ENCODE peak calls at places on chromosomes 11 and 22, in four cellular contexts. E is fibroblast of pulmonary artery, M is HCT116, P is AG04450. L is an unnamed sample.
A peak's percentile ranks its signal among the peaks of the same experiment; 100 is the strongest.

GRCh38 chr11:133501643-133502535 is 30.4 kb downstream of the OPCML start:
- DNase-seq in P (no peak), E (no peak), M (no peak), L (no peak)

GRCh38 chr11:14249121-14249963 is 109.6 kb downstream of the RRAS2 start:
- DNase-seq in P (peak; percentile 15), E (peak; percentile 70), M (peak; percentile 27), L (peak; percentile 75)

GRCh38 chr11:65298655-65299179 is 15.9 kb upstream of the CDC42EP2 start:
- DNase-seq in P (no peak), M (no peak), E (peak; percentile 85), L (peak; percentile 80)

GRCh38 chr22:49206281-49206680 is 621.4 kb downstream of the BRD1 start:
- DNase-seq in E (no peak), M (no peak), P (no peak), L (no peak)

GRCh38 chr11:5928269-5928668 is 13.8 kb upstream of the OR56A3 start:
- DNase-seq in P (no peak), E (no peak), M (no peak), L (no peak)

GRCh38 chr22:31933406-31933805 is 10.9 kb upstream of the YWHAH start:
- DNase-seq in P (no peak), M (no peak), E (no peak), L (no peak)

GRCh38 chr11:134282121-134283045 is 6.2 kb downstream of the GLB1L3 start:
- DNase-seq in E (no peak), P (no peak), M (no peak), L (no peak)

GRCh38 chr22:21714059-21714770 is 21.4 kb downstream of the YPEL1 start:
- DNase-seq in M (no peak), P (no peak), E (no peak), L (no peak)

GRCh38 chr22:38802671-38803121 is 8.8 kb upstream of the DNAL4 start:
- DNase-seq in P (peak; percentile 85), M (peak; percentile 62), E (peak; percentile 95), L (peak; percentile 98)

GRCh38 chr11:23494981-23495380 is 634.7 kb upstream of the CCDC179 start:
- DNase-seq in P (no peak), E (no peak), M (no peak), L (no peak)

GRCh38 chr22:23222875-23223565 is 42.7 kb downstream of the BCR start:
- DNase-seq in E (no peak), M (no peak), P (no peak), L (no peak)

GRCh38 chr11:45071232-45071631 is 75.2 kb upstream of the PRDM11 start:
- DNase-seq in P (no peak), M (no peak), E (no peak), L (no peak)

GRCh38 chr11:100752371-100753073 is 65.4 kb downstream of the ARHGAP42 start:
- DNase-seq in P (no peak), M (no peak), E (no peak), L (no peak)

GRCh38 chr11:93869830-93870229 is 19.4 kb upstream of the VSTM5 start:
- DNase-seq in E (no peak), P (no peak), M (no peak), L (no peak)

GRCh38 chr11:99979052-99979451 is 708.0 kb upstream of the ARHGAP42 start:
- DNase-seq in E (no peak), P (no peak), M (no peak), L (no peak)

GRCh38 chr22:33465554-33465953 is 407.4 kb upstream of the SYN3 start:
- DNase-seq in M (no peak), P (no peak), E (no peak), L (no peak)

GRCh38 chr11:6458352-6458751 is 15.4 kb downstream of the TRIM3 start:
- DNase-seq in P (no peak), M (no peak), E (no peak), L (no peak)

GRCh38 chr22:32413715-32414114 is 1.7 kb upstream of the RTCB start:
- DNase-seq in M (peak; percentile 27), P (peak; percentile 6), E (peak; percentile 45), L (peak; percentile 62)

GRCh38 chr11:67468509-67468834 is 579 bp downstream of the TMEM134 start:
- DNase-seq in M (no peak), E (no peak), P (no peak), L (no peak)

GRCh38 chr11:3807856-3808845 is at the start of gene PGAP2:
- DNase-seq in P (no peak), E (peak; percentile 55), M (peak; percentile 61), L (peak; percentile 78)

GRCh38 chr11:78038697-78039313 is 15.7 kb upstream of the KCTD14 start:
- DNase-seq in P (no peak), E (peak; percentile 66), M (no peak), L (no peak)

GRCh38 chr11:31355817-31356216 is 13.7 kb downstream of the DCDC1 start:
- DNase-seq in P (no peak), E (no peak), M (no peak), L (no peak)

GRCh38 chr22:44307509-44308169 is 5.1 kb downstream of the SHISAL1 start:
- DNase-seq in P (no peak), M (no peak), E (no peak), L (no peak)

GRCh38 chr11:113789675-113790320 is 10.2 kb downstream of the CLDN25 start:
- DNase-seq in M (no peak), P (no peak), E (no peak), L (no peak)

GRCh38 chr11:113417428-113417827 is 29.8 kb downstream of the ANKK1 start:
- DNase-seq in P (no peak), M (no peak), E (no peak), L (no peak)

GRCh38 chr11:30919389-30920172 is 333.4 kb upstream of the MPPED2 start:
- DNase-seq in E (no peak), P (no peak), M (no peak), L (no peak)

GRCh38 chr11:12865871-12866595 is 143.1 kb upstream of the RASSF10 start:
- DNase-seq in E (no peak), P (no peak), M (no peak), L (no peak)

GRCh38 chr11:46664612-46665011 is 35.8 kb downstream of the ARHGAP1 start:
- DNase-seq in E (no peak), P (no peak), M (no peak), L (no peak)

GRCh38 chr11:13009921-13010736 is 1.0 kb downstream of the RASSF10 start:
- DNase-seq in E (no peak), P (no peak), M (no peak), L (peak; percentile 45)

GRCh38 chr11:33970984-33971466 is 79.1 kb upstream of the LMO2 start:
- DNase-seq in E (peak; percentile 80), M (peak; percentile 64), P (peak; percentile 4), L (peak; percentile 31)

GRCh38 chr11:76120513-76121081 is 85.7 kb downstream of the WNT11 start:
- DNase-seq in P (no peak), E (peak; percentile 37), M (no peak), L (no peak)

GRCh38 chr11:75475767-75476650 is 43.0 kb upstream of the KLHL35 start:
- DNase-seq in P (no peak), M (no peak), E (peak; percentile 54), L (peak; percentile 60)

GRCh38 chr22:24492391-24492790 is 2.7 kb upstream of the UPB1 start:
- DNase-seq in E (peak; percentile 24), P (no peak), M (no peak), L (no peak)

GRCh38 chr22:19597399-19597735 is 73.2 kb upstream of the CLDN5 start:
- DNase-seq in P (no peak), M (no peak), E (no peak), L (no peak)

GRCh38 chr11:11731311-11732083 is 109.7 kb upstream of the GALNT18 start:
- DNase-seq in M (peak; percentile 68), E (peak; percentile 4), P (peak; percentile 6), L (peak; percentile 51)

DNA sequence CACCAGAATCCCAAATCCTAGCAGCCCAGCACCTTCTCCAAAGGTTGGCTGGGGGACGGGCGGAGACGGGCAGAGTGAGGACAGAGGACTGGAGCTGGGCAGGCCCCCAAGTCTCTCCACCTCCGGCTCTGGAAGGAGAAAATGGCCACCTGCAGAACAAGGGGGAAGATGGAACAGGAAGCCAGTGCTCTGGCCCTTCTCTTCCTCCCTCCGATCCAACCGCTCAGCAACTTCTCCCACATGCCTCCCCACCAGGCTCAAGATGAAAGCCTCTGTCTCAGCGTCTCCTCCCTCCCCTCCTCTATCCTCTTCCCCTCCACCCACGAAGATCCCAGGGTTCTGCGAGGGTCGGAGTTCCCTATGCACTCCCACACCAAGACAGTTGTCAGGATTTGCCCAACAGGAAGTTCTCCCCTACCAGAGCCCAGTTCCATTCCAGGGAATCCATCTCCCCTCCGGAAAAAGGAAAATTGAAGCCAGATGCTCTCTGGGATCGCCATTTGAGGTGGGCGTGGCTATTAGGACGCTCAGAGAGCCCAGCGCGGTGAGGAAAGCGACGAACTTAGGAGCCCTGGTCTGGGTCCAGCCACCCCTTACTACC is 20.0 kb downstream of the ADA2 start:
- DNase-seq in M (no peak), E (peak; percentile 64), P (no peak), L (peak; percentile 80)
- H3K4me3 ChIP-seq in M (no peak overlapping the region), E (peak overlapping the region; percentile 34), P (peak overlapping the region; percentile 31), L (peak overlapping the region; percentile 24)

GRCh38 chr11:60625262-60625661 is 74.2 kb upstream of the MS4A8 start:
- DNase-seq in P (no peak), E (peak; percentile 17), M (peak; percentile 53), L (peak; percentile 21)
- TF ChIP-seq CTCF in P (no peak), E (peak; percentile 5), M (peak; percentile 66), L (no peak)

DNA sequence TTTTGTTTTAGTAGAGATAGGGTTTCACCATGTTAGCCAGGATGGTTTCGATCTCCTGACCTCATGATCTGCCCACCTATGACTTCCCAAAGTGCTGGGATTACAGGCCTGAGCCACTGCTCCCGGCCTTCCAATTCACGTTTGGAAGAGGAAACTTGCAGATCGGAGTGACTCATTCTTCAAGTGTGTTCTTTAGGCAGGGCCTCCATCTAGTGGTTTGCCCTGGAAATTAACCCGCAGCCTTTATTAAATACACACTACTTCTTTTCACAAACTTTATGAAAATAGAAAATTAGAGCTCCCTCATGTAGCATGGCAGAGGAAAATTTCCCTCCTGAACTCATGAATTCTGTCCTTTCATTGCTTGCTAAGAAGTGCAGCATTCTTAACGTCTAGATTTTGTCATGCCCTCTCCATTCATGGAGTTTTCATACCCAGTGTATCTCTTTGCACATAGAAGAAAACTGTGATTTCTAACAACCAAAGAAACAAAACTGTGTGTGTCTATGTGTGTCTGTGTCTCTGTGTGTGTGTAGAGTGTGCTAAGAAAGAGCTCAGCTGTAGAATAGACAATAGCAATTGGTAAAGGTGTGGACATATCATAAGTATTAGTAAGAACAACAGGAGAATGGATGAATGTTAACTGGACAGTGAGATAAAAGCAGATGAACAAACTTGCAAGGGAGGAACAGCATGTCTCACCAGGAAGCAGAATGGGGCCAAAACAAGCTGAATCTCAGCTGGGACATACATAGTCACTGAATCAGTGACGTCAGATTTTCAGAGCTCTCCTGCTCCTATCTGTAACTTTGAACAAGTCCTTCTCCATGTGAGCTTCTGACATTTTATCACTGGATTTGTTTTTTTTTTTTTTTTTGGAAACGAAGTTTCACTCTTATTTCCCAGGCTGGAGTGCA is 118.4 kb downstream of the BBOX1 start:
- DNase-seq in M (peak; percentile 58), E (peak; percentile 89), P (peak; percentile 48), L (peak; percentile 62)
- H3K4me3 ChIP-seq in M (no peak overlapping the region), E (no peak overlapping the region), P (no peak overlapping the region), L (no peak overlapping the region)

GRCh38 chr22:48140261-48140660 is 1377.8 kb downstream of the TBC1D22A start:
- DNase-seq in E (no peak), M (no peak), P (no peak), L (no peak)

GRCh38 chr22:48138427-48138826 is 1376.0 kb downstream of the TBC1D22A start:
- DNase-seq in P (no peak), M (no peak), E (no peak), L (no peak)

GRCh38 chr22:48141301-48141700 is 1378.9 kb downstream of the TBC1D22A start:
- DNase-seq in E (no peak), M (no peak), P (no peak), L (no peak)

GRCh38 chr22:48138855-48139254 is 1376.4 kb downstream of the TBC1D22A start:
- DNase-seq in P (no peak), E (no peak), M (no peak), L (no peak)

GRCh38 chr22:48139776-48140175 is 1377.3 kb downstream of the TBC1D22A start:
- DNase-seq in M (no peak), E (no peak), P (no peak), L (no peak)
- TF ChIP-seq CTCF in M (no peak), E (no peak), P (no peak), L (no peak)